ENCODE peak calls at places on chromosomes 16 and 17, in five cellular contexts. J is heart left ventricle, M is ovary, A is fibroblast of lung, T is lung. I is an unnamed sample.
A peak's percentile ranks its signal among the peaks of the same experiment; 100 is the strongest.

GRCh38 chr16:53465606-53466290 is 31.5 kb downstream of the RBL2 start:
- DNase-seq in T (no peak), M (no peak), J (no peak), A (peak; percentile 82), I (no peak)

GRCh38 chr16:85036398-85037049 is 8.9 kb downstream of the KIAA0513 start:
- DNase-seq in A (no peak), J (no peak), T (no peak), M (no peak), I (no peak)

GRCh38 chr16:47141773-47142468 is 1.8 kb downstream of the NETO2 start:
- DNase-seq in J (peak; percentile 75), A (peak; percentile 85), T (peak; percentile 85), M (peak; percentile 77), I (peak; percentile 74)

GRCh38 chr16:56618138-56618537 is 7.4 kb upstream of the MT1E start:
- DNase-seq in A (no peak), J (no peak), T (no peak), M (no peak), I (no peak)

GRCh38 chr17:78940708-78941107 is 15.5 kb upstream of the TIMP2 start:
- DNase-seq in M (no peak), J (no peak), T (no peak), A (no peak), I (no peak)

GRCh38 chr17:37322106-37322505 is 53.7 kb upstream of the C17orf78 start:
- DNase-seq in M (no peak), T (no peak), A (no peak), J (no peak), I (no peak)

GRCh38 chr17:44792276-44792675 is 33.5 kb downstream of the ADAM11 start:
- DNase-seq in A (peak; percentile 44), J (no peak), T (no peak), M (peak; percentile 2), I (no peak)

GRCh38 chr17:4833941-4834501 is 881 bp downstream of the MINK1 start:
- DNase-seq in M (peak; percentile 55), T (no peak), A (peak; percentile 65), J (peak; percentile 35), I (no peak)

GRCh38 chr16:9092282-9092962 is 978 bp downstream of the HAPSTR1 start:
- DNase-seq in J (peak; percentile 41), A (no peak), T (peak; percentile 48), M (peak; percentile 70), I (no peak)

GRCh38 chr16:88967800-88968588 is 9.0 kb downstream of the CBFA2T3 start:
- DNase-seq in M (no peak), A (no peak), J (no peak), T (no peak), I (no peak)

GRCh38 chr17:56305017-56305416 is 151.7 kb downstream of the ANKFN1 start:
- DNase-seq in T (no peak), J (no peak), A (no peak), M (no peak), I (no peak)

GRCh38 chr17:74089869-74090464 is 113.5 kb upstream of the RPL38 start:
- DNase-seq in T (peak; percentile 42), A (peak; percentile 36), J (no peak), M (peak; percentile 8), I (no peak)

GRCh38 chr17:50064253-50064991 is 8.5 kb downstream of the ITGA3 start:
- DNase-seq in A (peak; percentile 92), M (peak; percentile 72), J (peak; percentile 78), T (peak; percentile 72), I (peak; percentile 74)

GRCh38 chr16:8572063-8572918 is 18.0 kb downstream of the TMEM114 start:
- DNase-seq in J (no peak), A (no peak), M (no peak), T (no peak), I (no peak)

GRCh38 chr17:33520404-33521032 is 227.4 kb upstream of the ASIC2 start:
- DNase-seq in J (peak; percentile 39), T (no peak), A (peak; percentile 12), M (peak; percentile 41), I (peak; percentile 60)

DNA sequence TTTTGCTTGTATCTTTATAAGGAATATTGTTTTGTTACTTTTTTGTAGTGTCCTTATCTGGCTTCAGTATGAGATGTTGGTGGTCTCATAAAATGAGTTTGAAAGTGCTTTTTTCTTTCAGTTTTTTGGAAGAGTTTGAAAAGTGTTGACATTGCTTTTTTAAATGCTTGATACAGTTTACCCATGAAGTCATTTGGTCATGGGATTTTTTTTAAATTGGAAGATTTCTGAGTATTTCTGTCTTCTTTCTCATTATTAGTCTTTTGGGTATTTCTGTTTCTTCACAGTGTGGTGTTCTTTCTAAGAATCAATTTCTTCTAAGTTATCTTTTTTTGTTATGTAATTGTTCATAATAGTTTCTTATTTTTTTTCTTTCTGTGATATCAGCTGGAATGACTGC is 15.1 kb downstream of the ZNF267 start:
- DNase-seq in A (no peak), T (no peak), M (no peak), J (no peak), I (no peak)
- H3K9me3 ChIP-seq in A (no peaks in the 10 kb centered on the region), T (peaks cover 15% of the 10 kb centered on the region), M (no peaks in the 10 kb centered on the region), J (peaks cover 25% of the 10 kb centered on the region), I (peaks cover 4% of the 10 kb centered on the region)

DNA sequence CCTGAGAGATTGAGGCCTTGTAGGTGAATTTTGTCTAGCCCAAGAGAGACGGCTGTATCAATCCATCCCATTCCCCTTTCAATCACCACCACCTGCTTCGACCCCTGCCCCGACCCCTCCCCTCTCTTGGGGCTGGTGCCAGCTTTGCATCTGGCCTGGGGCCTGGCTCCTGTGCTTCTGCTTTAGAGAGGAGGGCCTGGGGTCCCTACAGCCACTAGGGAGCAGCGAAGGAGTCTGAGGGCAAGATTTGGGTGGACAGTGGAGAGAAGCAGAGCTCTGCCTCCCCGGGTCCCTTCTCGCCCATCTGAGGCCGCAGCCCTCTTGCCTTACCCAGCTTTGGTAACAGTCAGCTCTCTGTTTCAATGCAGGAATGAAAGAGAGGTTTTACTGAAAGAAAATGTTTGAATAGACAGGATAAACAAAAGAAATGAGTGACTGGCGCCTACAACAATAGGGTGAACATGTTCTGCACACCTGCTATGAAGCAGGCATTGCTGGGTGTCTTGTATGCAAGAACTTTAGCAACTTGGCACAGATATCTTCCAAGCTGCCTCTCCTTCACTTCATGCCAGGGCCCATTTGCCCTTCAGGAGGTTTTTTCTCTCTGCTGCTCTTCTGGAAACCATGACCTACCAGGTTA is 57.4 kb downstream of the SLC47A1 start:
- DNase-seq in M (no peak), A (no peak), T (no peak), J (no peak), I (no peak)
- TF ChIP-seq CTCF in M (no peak), A (no peak), T (no peak), J (no peak), I (no peak)

GRCh38 chr17:76812248-76812647 is 56.0 kb upstream of the MGAT5B start:
- DNase-seq in A (no peak), J (no peak), M (no peak), T (no peak), I (no peak)
- H3K9me3 ChIP-seq in A (no peaks in the 10 kb centered on the region), J (no peaks in the 10 kb centered on the region), M (no peaks in the 10 kb centered on the region), T (no peaks in the 10 kb centered on the region), I (no peaks in the 10 kb centered on the region)

GRCh38 chr17:81558941-81559806 is 7.0 kb upstream of the FAAP100 start:
- DNase-seq in T (no peak), J (peak; percentile 57), A (no peak), M (no peak), I (no peak)
- TF ChIP-seq CTCF in T (no peak), J (no peak), A (peak; percentile 10), M (no peak), I (no peak)

GRCh38 chr16:31734265-31734664 is 139.3 kb upstream of the ZNF267 start:
- DNase-seq in J (no peak), A (no peak), T (no peak), M (no peak), I (no peak)
- H3K9me3 ChIP-seq in J (peaks cover 79% of the 10 kb centered on the region), A (no peaks in the 10 kb centered on the region), T (peaks cover 6% of the 10 kb centered on the region), M (no peaks in the 10 kb centered on the region), I (peaks cover 77% of the 10 kb centered on the region)

DNA sequence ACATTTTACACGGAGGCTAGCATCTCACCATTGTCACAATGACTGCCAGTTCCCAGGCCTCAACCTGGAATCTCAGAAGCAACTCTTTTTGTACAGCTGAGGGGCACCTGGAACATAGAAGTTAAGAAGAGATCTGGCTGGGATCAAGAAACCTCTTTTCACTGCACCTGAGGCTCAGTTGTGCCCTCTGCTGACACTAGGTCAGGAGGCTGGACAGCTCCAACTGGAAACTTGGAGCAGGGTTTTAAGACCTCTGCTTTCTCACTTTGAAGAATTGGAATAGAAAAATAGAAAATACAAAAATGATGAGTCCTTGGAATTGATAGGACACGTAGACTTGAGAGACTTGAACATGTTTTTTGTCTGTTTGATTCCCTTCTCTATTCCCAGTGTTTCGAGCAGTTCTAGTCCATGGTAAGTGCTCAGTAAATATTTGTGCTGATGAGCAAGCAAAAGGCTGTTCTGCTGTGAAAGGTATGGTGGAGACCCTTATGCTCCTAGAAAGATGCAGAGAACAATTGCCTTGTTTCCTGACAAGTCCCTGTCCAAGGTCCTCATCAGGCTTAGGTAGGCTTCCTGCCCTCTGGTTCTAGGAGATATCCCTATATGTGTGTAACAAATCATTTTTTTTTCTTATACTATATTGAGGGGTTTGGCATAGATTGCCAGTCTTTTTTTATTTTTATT is 13.6 kb upstream of the PPM1D start:
- DNase-seq in M (no peak), A (no peak), T (no peak), J (no peak), I (no peak)
- TF ChIP-seq CTCF in M (no peak), A (no peak), T (no peak), J (no peak), I (no peak)

DNA sequence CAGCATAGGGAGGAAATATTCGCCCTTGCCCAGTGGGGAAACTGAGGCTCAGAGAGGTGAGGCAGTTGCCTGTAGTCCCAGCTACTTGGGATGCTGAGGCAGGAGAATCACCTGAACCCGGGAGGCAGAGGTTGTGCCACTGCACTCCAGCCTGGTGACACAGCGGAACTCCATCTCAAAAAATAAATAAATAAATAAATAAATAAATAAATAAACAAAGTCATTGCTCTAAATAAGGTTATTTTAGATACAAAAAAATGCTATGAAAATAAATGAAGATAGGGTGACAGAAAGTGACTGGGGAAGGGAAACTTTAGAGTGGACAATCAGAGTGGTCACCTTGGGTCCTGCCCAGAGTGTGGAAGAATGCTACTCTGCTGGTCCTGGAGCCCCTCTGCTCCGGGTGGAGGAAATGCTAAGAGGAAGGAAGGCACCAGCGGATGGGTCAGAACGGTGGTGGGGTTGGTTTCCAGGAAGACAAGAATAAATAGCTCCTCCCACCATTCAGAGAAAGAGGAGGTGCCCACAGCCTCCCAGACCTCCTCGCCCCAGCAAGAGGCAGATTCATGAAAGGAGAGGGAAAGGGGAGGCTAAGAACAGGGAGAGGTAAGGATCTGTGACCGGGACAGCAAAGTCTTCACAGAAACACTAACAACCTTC is 17.6 kb downstream of the TRPV3 start:
- DNase-seq in J (no peak), A (no peak), M (no peak), T (no peak), I (no peak)
- H3K9me3 ChIP-seq in J (no peaks in the 10 kb centered on the region), A (no peaks in the 10 kb centered on the region), M (no peaks in the 10 kb centered on the region), T (peaks cover 4% of the 10 kb centered on the region), I (no peaks in the 10 kb centered on the region)

GRCh38 chr17:57595426-57595825 is 149.7 kb downstream of the CCDC182 start:
- DNase-seq in M (no peak), J (no peak), T (no peak), A (no peak), I (no peak)

GRCh38 chr17:57593739-57594462 is 151.2 kb downstream of the CCDC182 start:
- DNase-seq in A (no peak), T (no peak), M (no peak), J (no peak), I (no peak)

GRCh38 chr17:57597101-57597500 is 148.0 kb downstream of the CCDC182 start:
- DNase-seq in J (no peak), T (no peak), A (no peak), M (no peak), I (no peak)

GRCh38 chr17:57595942-57596695 is 149.0 kb downstream of the CCDC182 start:
- DNase-seq in A (no peak), T (no peak), M (no peak), J (no peak), I (no peak)

GRCh38 chr17:57594767-57595166 is 150.3 kb downstream of the CCDC182 start:
- DNase-seq in M (no peak), A (no peak), J (no peak), T (no peak), I (no peak)
- TF ChIP-seq CTCF in M (no peak), A (no peak), J (no peak), T (no peak), I (no peak)

I was measured in breast epithelium.